ENCODE peak calls at places on chromosome X, in seven cellular contexts. F is RWPE1, C is AG04449, S is progenitor cell of endocrine pancreas, K is astrocyte of the cerebellum, X is omental fat pad, N is coronary artery. T is an unnamed sample.

GRCh38 chrX:24377195-24377594 is 16.8 kb downstream of the SUPT20HL1 start:
- DNase-seq in X (no peak), N (no peak), C (no peak), F (no peak), S (no peak), K (no peak), T (no peak)

GRCh38 chrX:427812-428725 is 41.4 kb upstream of the PPP2R3B start:
- DNase-seq in X (no peak), N (no peak), K (no peak), F (no peak), S (peak), C (no peak), T (no peak)

GRCh38 chrX:150680974-150681373 is 12.2 kb upstream of the MTMR1 start:
- DNase-seq in S (no peak), F (peak), N (no peak), X (no peak), C (no peak), K (peak), T (no peak)

GRCh38 chrX:7170903-7171302 is 22.9 kb upstream of the PUDP start:
- DNase-seq in F (no peak), X (peak), C (no peak), N (no peak), S (no peak), K (no peak), T (no peak)

GRCh38 chrX:27008486-27008885 is 454.7 kb downstream of the PPP4R3C start:
- DNase-seq in S (no peak), X (no peak), K (no peak), N (no peak), C (no peak), F (no peak), T (no peak)

GRCh38 chrX:132837971-132838370 is 120.5 kb downstream of the HS6ST2 start:
- DNase-seq in N (no peak), F (no peak), X (no peak), K (no peak), C (no peak), S (no peak), T (no peak)

GRCh38 chrX:25029288-25029687 is 13.5 kb upstream of the ARX start:
- DNase-seq in X (no peak), N (no peak), C (no peak), K (no peak), S (no peak), F (no peak), T (no peak)

GRCh38 chrX:13638021-13638420 is 14.9 kb upstream of the TCEANC start:
- DNase-seq in X (no peak), S (no peak), F (no peak), N (no peak), C (no peak), K (no peak), T (no peak)

GRCh38 chrX:38805294-38806053 is 4.2 kb downstream of the MID1IP1 start:
- DNase-seq in X (no peak), F (peak), S (peak), C (no peak), N (peak), K (peak), T (peak)

GRCh38 chrX:74225111-74225510 is 78.9 kb upstream of the ZCCHC13 start:
- DNase-seq in C (no peak), X (no peak), K (no peak), N (no peak), S (no peak), F (no peak), T (no peak)

GRCh38 chrX:74234829-74235228 is 69.2 kb upstream of the ZCCHC13 start:
- DNase-seq in C (no peak), S (no peak), X (no peak), F (no peak), N (no peak), K (no peak), T (no peak)

GRCh38 chrX:74231625-74232024 is 72.4 kb upstream of the ZCCHC13 start:
- DNase-seq in S (no peak), C (no peak), X (no peak), F (no peak), K (no peak), N (no peak), T (no peak)

GRCh38 chrX:74232859-74233258 is 71.1 kb upstream of the ZCCHC13 start:
- DNase-seq in X (no peak), C (no peak), F (no peak), K (peak), S (no peak), N (no peak), T (no peak)

DNA sequence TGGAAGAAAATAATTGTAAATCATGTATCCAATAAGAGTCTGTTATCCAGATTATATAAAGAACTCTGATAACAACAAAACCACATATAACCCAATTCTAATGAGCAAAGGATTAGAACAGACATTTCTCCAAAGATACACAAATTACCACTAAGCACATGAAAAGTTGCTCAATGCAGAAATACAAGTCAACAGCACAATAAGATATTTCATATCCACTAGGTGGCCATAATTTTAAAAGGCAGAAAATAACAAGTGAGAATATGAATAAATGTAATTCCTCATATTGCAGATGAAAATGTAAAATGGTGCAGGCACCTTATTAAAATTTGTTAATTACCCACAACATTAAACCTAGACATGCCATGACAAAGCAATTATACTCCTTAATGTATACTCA is 73.9 kb upstream of the ZCCHC13 start:
- DNase-seq in N (no peak), K (no peak), F (no peak), X (no peak), S (no peak), C (no peak), T (no peak)
- TF ChIP-seq CTCF in N (no peak), K (no peak), F (no peak), X (no peak), S (no peak), C (no peak), T (no peak)

GRCh38 chrX:153794018-153794896 is at the start of the genes IDH3G and SSR4:
- DNase-seq in F (peak), K (peak), S (peak), X (peak), C (peak), N (peak), T (peak)
- TF ChIP-seq CTCF in F (no peak), K (no peak), S (peak), X (no peak), C (peak), N (no peak), T (no peak)

GRCh38 chrX:136275553-136275952 is 24.4 kb upstream of the MAP7D3 start:
- DNase-seq in N (no peak), S (no peak), C (no peak), F (no peak), X (no peak), K (no peak), T (no peak)

GRCh38 chrX:136269921-136270320 is 18.7 kb upstream of the MAP7D3 start:
- DNase-seq in C (no peak), S (no peak), X (no peak), K (no peak), N (no peak), F (no peak), T (no peak)

GRCh38 chrX:136273986-136274385 is 22.8 kb upstream of the MAP7D3 start:
- DNase-seq in F (no peak), X (no peak), K (no peak), N (no peak), S (no peak), C (no peak), T (no peak)

GRCh38 chrX:136271300-136271699 is 20.1 kb upstream of the MAP7D3 start:
- DNase-seq in N (no peak), K (no peak), S (no peak), C (no peak), X (no peak), F (no peak), T (no peak)

GRCh38 chrX:136272325-136272724 is 21.1 kb upstream of the MAP7D3 start:
- DNase-seq in C (no peak), X (no peak), F (no peak), K (no peak), N (no peak), S (no peak), T (no peak)
- TF ChIP-seq CTCF in C (no peak), X (no peak), F (no peak), K (peak), N (no peak), S (no peak), T (no peak)

GRCh38 chrX:139126493-139126892 is 404.0 kb upstream of the F9 start:
- DNase-seq in S (peak), X (no peak), K (no peak), N (no peak), F (no peak), C (no peak), T (no peak)
- TF ChIP-seq CTCF in S (peak), X (no peak), K (no peak), N (no peak), F (no peak), C (no peak), T (peak)

GRCh38 chrX:47644557-47645091 is 5.7 kb downstream of the ELK1 start:
- DNase-seq in X (no peak), K (no peak), N (no peak), S (no peak), C (no peak), F (no peak), T (no peak)
- TF ChIP-seq CTCF in X (no peak), K (peak), N (no peak), S (peak), C (peak), F (peak), T (peak)

GRCh38 chrX:95346854-95347253 is 1337.8 kb upstream of the DIAPH2 start:
- DNase-seq in X (no peak), K (peak), C (no peak), S (no peak), F (no peak), N (no peak), T (no peak)
- TF ChIP-seq CTCF in X (no peak), K (no peak), C (no peak), S (peak), F (no peak), N (no peak), T (peak)

DNA sequence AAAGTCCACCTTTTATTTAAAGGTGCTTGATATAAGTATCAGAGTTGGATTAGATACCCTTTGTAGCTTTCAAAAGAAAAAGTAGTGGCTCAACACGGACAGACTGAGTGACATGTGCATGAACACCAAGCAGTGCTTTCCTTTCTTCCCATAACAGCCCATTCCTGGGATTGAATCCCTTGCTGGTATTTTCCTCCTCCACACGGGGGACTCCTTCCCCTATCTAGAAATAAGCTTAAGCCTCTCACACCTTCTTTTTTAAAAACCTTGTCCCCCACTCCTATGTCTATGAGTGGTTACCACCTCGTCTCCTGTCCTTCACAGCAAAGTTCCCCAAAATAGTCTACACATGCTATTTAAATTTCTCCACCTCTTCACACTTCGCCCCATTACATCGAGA is 5.1 kb downstream of the AP1S2 start:
- DNase-seq in N (no peak), F (no peak), X (no peak), S (no peak), C (no peak), K (no peak), T (no peak)
- TF ChIP-seq CTCF in N (no peak), F (no peak), X (no peak), S (peak), C (peak), K (peak), T (peak)